ENCODE peak calls at places on chromosomes 6 and 20, in five cellular contexts. W is adrenal gland, A is lower lobe of right lung, G is gastrocnemius medialis, L is esophagus squamous epithelium. X is an unnamed sample. For H3K36me3 and H3K4me1, the result is how much of the 10 kb centered on the place peaks cover.

GRCh38 chr6:166469426-166469961 is 86.8 kb upstream of the MPC1 start:
- DNase-seq in G (no peak), A (no peak), L (no peak), W (no peak), X (no peak)

GRCh38 chr6:52371656-52372151 is 9.8 kb downstream of the PAQR8 start:
- DNase-seq in A (no peak), L (no peak), G (no peak), W (no peak), X (no peak)

GRCh38 chr6:170032706-170033309 is 258.1 kb downstream of the DLL1 start:
- DNase-seq in L (no peak), W (no peak), A (no peak), G (no peak), X (no peak)

GRCh38 chr6:22819209-22819608 is 249.8 kb downstream of the HDGFL1 start:
- DNase-seq in L (no peak), G (no peak), W (no peak), A (no peak), X (no peak)

GRCh38 chr20:57711311-57711712 is 1.5 kb upstream of the PMEPA1 start:
- DNase-seq in W (no peak), G (no peak), A (no peak), L (no peak), X (no peak)

GRCh38 chr20:23832775-23833508 is 6.4 kb upstream of the CST2 start:
- DNase-seq in G (no peak), L (no peak), A (no peak), W (no peak), X (no peak)

GRCh38 chr6:113672691-113673149 is 184.4 kb upstream of the MARCKS start:
- DNase-seq in W (peak), A (peak), G (no peak), L (no peak), X (peak)

GRCh38 chr6:14681699-14682487 is 564.0 kb upstream of the JARID2 start:
- DNase-seq in G (no peak), A (no peak), L (no peak), W (no peak), X (no peak)

GRCh38 chr20:33568378-33569289 is 78.7 kb downstream of the CBFA2T2 start:
- DNase-seq in G (peak), W (no peak), A (no peak), L (no peak), X (no peak)

GRCh38 chr6:47207261-47207660 is 102.4 kb downstream of the TNFRSF21 start:
- DNase-seq in G (no peak), A (no peak), W (no peak), L (no peak), X (no peak)

GRCh38 chr6:150377211-150377781 is 8.5 kb downstream of the IYD start:
- DNase-seq in A (peak), L (no peak), G (no peak), W (no peak), X (no peak)

GRCh38 chr6:105780146-105780860 is 305.8 kb upstream of the PRDM1 start:
- DNase-seq in W (no peak), G (no peak), L (no peak), A (no peak), X (no peak)

GRCh38 chr6:41424370-41425058 is 89.1 kb downstream of the NCR2 start:
- DNase-seq in L (no peak), W (peak), G (peak), A (peak), X (peak)

GRCh38 chr20:44656447-44656846 is 4.9 kb upstream of the ADA start:
- DNase-seq in W (no peak), A (no peak), G (no peak), L (no peak), X (no peak)

GRCh38 chr6:108732101-108732870 is 115.9 kb upstream of the ARMC2 start:
- DNase-seq in A (no peak), G (no peak), L (no peak), W (no peak), X (no peak)

GRCh38 chr20:36541227-36542018 is at the start of gene MYL9:
- DNase-seq in L (no peak), W (peak), A (peak), G (peak), X (peak)

GRCh38 chr6:139242457-139243240 is 49.1 kb downstream of the TXLNB start:
- DNase-seq in L (no peak), G (no peak), A (no peak), W (no peak), X (no peak)

GRCh38 chr6:106510090-106510970 is 119.0 kb downstream of the RTN4IP1 start:
- DNase-seq in L (no peak), A (peak), G (no peak), W (peak), X (no peak)

GRCh38 chr6:139882977-139883728 is 508.7 kb upstream of the CITED2 start:
- DNase-seq in W (no peak), G (no peak), L (no peak), A (no peak), X (no peak)

GRCh38 chr6:96761794-96762193 is 75.5 kb downstream of the GPR63 start:
- DNase-seq in W (no peak), L (no peak), A (no peak), G (no peak), X (no peak)

GRCh38 chr20:61100489-61100888 is 151.6 kb upstream of the CDH4 start:
- DNase-seq in W (no peak), G (no peak), L (no peak), A (no peak), X (no peak)

GRCh38 chr6:151014404-151015150 is 149.1 kb downstream of the MTHFD1L start:
- DNase-seq in A (peak), L (no peak), G (peak), W (peak), X (peak)

GRCh38 chr6:117920493-117920845 is 13.4 kb downstream of the SLC35F1 start:
- DNase-seq in L (no peak), A (no peak), G (no peak), W (no peak), X (no peak)

GRCh38 chr20:13089950-13090469 is 81.2 kb downstream of the SPTLC3 start:
- DNase-seq in A (no peak), W (no peak), L (no peak), G (no peak), X (no peak)

GRCh38 chr6:11460837-11461661 is 76.5 kb upstream of the TMEM170B start:
- DNase-seq in G (no peak), L (no peak), W (no peak), A (no peak), X (no peak)

GRCh38 chr20:35329435-35330139 is 37.4 kb upstream of the FAM83C start:
- DNase-seq in G (no peak), A (no peak), W (peak), L (no peak), X (no peak)

GRCh38 chr6:75856902-75857301 is 107.9 kb downstream of the MYO6 start:
- DNase-seq in W (no peak), G (no peak), A (no peak), L (no peak), X (no peak)
- H3K27ac ChIP-seq in W (no peak), G (no peak), A (no peak), L (no peak), X (no peak)

DNA sequence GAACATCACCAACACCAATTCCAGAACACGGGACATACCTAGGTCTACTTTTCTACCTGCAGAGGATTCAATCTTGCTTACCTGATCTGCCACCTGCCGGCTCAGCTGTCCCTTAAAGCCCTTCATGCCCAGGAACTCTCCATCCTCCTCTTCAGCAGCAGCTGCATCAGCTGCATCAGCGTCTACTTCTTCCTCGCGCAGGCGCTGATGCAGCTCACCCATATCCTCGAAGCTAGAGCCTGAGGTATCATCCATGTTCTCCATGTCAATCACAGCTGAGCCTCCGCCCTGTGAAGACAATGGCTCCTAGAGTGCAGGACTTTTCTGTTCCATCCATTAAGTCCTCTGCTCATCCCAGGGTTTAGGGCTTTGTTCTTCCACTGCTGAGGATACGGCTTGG is 918 bp downstream of the YIPF3 start:
- DNase-seq in A (no peak), G (no peak), W (no peak), L (no peak), X (no peak)
- H3K36me3 ChIP-seq in A (half or more), G (under half), W (under half), L (under half), X (half or more)

GRCh38 chr20:38877483-38877882 is 48.7 kb upstream of the FAM83D start:
- DNase-seq in W (no peak), L (no peak), G (no peak), A (no peak), X (no peak)
- H3K4me1 ChIP-seq in W (under half), L (under half), G (under half), A (under half), X (under half)

GRCh38 chr6:26186652-26187051 is 99.4 kb downstream of the HFE start:
- DNase-seq in G (no peak), A (no peak), W (no peak), L (no peak), X (no peak)
- H3K27ac ChIP-seq in G (no peak), A (no peak), W (no peak), L (no peak), X (no peak)

GRCh38 chr20:4820833-4821518 is 99.3 kb downstream of the PRND start:
- DNase-seq in A (no peak), W (peak), G (no peak), L (no peak), X (no peak)
- H3K36me3 ChIP-seq in A (under half), W (under half), G (under half), L (under half), X (under half)